ENCODE peak calls at places on chromosomes 4 and X, in five cellular contexts. S, Y, Q, Z and L are unnamed samples.

GRCh38 chr4:183637461-183637860 is 21.5 kb downstream of the RWDD4 start:
- DNase-seq in S (no peak), Z (no peak), Q (peak), Y (no peak), L (no peak)

GRCh38 chr4:88660446-88661294 is 37.0 kb downstream of the NAP1L5 start:
- DNase-seq in Z (no peak), Y (no peak), Q (peak), S (no peak), L (no peak)

GRCh38 chrX:22959204-22959920 is 40.4 kb upstream of the DDX53 start:
- DNase-seq in Z (no peak), Y (no peak), S (no peak), Q (no peak), L (no peak)

GRCh38 chr4:48110452-48110978 is 23.5 kb downstream of the TXK start:
- DNase-seq in Z (no peak), Y (no peak), S (no peak), Q (no peak), L (no peak)

GRCh38 chr4:142281999-142282398 is 564.1 kb downstream of the INPP4B start:
- DNase-seq in S (no peak), Q (peak), Z (no peak), Y (no peak), L (no peak)

GRCh38 chrX:53048169-53049126 is at the start of gene GPR173:
- DNase-seq in Q (peak), Y (peak), Z (no peak), S (peak), L (peak)

GRCh38 chr4:83170952-83171399 is 56.4 kb upstream of the PLAC8 start:
- DNase-seq in Z (no peak), Y (no peak), S (no peak), Q (no peak), L (no peak)

GRCh38 chrX:11543249-11543648 is 122.5 kb downstream of the ARHGAP6 start:
- DNase-seq in Y (no peak), Q (no peak), S (peak), Z (no peak), L (no peak)

GRCh38 chr4:124633285-124633941 is 79.1 kb downstream of the ANKRD50 start:
- DNase-seq in Y (no peak), S (no peak), Z (no peak), Q (no peak), L (no peak)

GRCh38 chrX:119236599-119237525 is 777 bp downstream of the PGRMC1 start:
- DNase-seq in Y (no peak), Q (peak), Z (no peak), S (peak), L (peak)

GRCh38 chr4:150217804-150218203 is 139.6 kb downstream of the DCLK2 start:
- DNase-seq in Z (no peak), S (no peak), Q (no peak), Y (no peak), L (no peak)

GRCh38 chrX:101062171-101062570 is 10.3 kb upstream of the TRMT2B start:
- DNase-seq in Y (peak), Q (no peak), Z (no peak), S (no peak), L (no peak)

GRCh38 chr4:176123710-176124407 is 58.2 kb downstream of the WDR17 start:
- DNase-seq in Z (peak), S (peak), Q (peak), Y (peak), L (peak)

GRCh38 chrX:33149085-33149484 is 62.3 kb downstream of the DMD start:
- DNase-seq in Z (no peak), Q (no peak), S (no peak), Y (no peak), L (no peak)

GRCh38 chr4:43682551-43682950 is 766.1 kb downstream of the KCTD8 start:
- DNase-seq in Z (no peak), Y (no peak), S (no peak), Q (peak), L (no peak)

GRCh38 chrX:130994671-130995070 is 63.5 kb upstream of the ARHGAP36 start:
- DNase-seq in Y (peak), Z (no peak), Q (peak), S (peak), L (peak)

GRCh38 chr4:145098675-145099037 is 545 bp downstream of the ABCE1 start:
- DNase-seq in S (no peak), Y (no peak), Z (peak), Q (peak), L (peak)

GRCh38 chr4:165493359-165493758 is 114.6 kb downstream of the CPE start:
- DNase-seq in S (peak), Y (peak), Z (peak), Q (peak), L (peak)

DNA sequence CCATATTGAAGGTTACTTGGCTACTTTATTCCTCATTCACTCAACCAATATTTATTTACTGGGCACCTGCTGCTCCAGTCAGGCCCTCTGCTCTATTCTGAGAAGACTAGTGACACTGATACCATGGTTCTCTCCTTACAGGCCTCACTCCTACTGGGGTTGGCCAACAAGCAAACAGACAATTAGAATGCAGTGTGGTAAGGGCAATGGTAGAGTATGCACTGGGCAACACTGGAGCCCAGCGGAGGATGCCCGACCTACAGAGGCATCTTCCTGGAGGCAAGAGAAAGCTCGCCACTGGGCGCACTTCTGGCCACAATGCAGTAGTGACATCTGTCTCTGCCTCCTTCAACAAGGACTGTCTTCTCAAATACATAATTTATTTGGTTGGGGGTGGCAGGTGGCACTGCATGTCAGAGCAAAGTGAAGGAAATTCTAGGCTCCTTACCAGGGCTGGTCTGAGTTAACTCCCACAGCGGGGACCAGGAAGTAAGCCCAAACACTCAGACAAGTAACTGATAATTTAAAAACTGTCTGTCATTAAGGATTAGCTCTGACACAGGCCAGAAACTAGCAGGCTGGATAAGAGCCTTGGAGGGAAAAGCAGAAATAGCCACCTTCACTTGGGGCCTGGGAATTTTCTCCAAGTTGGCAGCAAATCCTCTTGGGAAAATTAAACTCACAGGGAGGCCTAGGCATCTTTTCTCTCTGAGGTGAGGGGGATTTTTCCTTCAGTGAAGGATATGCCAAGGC is 150.7 kb upstream of the EOLA2 start:
- DNase-seq in S (no peak), Y (no peak), Z (no peak), Q (no peak), L (no peak)
- TF ChIP-seq EZH2phosphoT487 in S (no peak), Y (no peak), Z (no peak), Q (no peak), L (no peak)

DNA sequence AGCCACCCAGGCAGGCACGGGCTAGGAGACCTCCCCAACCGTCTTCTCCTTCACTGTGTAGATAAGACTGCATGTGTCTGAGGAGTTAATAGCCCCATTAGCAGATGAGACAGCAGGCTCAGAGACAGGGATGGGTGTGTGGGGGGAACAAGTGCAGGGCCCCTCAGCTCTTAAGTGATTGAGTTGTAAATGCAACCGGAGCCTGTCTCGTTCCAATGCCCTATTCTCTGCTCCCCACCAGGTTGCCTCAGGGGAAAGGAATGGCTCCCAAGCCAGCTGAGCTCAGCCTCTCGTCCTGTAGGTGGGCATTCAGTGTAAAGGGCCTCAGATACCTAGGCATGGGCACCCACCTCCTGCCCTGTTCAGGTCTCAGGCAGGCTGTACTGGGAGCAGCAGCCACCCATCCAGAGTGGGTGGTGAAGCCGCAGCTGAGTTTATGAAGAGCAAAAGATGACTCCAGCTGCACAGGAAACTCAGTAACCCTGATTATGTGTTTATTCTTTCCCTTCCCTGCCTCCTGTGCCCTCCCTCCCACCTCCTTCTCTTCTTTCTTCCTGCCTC is 87.3 kb downstream of the PJA1 start:
- DNase-seq in Y (no peak), S (no peak), Z (no peak), Q (no peak), L (no peak)
- TF ChIP-seq CTCF in Y (no peak), S (no peak), Z (no peak), Q (no peak), L (no peak)

DNA sequence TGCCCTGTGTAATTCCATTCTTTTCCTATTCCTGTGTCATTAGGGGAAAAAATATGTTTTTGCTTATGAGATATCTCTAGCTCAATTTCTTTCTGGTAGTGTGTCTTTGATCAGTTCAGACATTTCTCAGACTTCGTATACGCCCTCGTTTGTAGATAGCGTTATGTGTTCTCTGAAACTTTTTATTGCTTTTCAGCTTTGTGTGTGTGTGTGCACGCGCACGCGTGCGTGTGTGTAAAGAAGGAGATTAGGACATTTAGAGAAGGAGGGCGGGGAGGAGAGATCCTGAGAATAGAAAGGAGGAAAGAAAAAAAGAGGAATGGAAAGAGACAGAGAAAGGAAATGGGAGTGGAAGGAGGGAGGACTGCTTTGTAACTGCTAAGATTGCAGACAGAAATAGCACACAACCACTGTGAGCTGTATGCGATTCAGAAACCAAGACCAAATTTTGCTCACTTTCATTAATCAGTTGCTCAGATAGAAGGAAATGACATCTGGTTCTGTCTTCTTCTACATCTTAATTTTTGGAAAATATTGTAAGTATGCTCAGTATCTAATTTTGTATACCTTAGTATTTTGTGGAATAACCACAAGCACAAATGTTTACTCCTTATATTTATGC is at the start of gene RXFP1:
- DNase-seq in S (no peak), Q (no peak), Y (no peak), Z (no peak), L (no peak)
- H2AFZ ChIP-seq in S (no peak), Q (no peak), Y (no peak), Z (no peak), L (peak)

DNA sequence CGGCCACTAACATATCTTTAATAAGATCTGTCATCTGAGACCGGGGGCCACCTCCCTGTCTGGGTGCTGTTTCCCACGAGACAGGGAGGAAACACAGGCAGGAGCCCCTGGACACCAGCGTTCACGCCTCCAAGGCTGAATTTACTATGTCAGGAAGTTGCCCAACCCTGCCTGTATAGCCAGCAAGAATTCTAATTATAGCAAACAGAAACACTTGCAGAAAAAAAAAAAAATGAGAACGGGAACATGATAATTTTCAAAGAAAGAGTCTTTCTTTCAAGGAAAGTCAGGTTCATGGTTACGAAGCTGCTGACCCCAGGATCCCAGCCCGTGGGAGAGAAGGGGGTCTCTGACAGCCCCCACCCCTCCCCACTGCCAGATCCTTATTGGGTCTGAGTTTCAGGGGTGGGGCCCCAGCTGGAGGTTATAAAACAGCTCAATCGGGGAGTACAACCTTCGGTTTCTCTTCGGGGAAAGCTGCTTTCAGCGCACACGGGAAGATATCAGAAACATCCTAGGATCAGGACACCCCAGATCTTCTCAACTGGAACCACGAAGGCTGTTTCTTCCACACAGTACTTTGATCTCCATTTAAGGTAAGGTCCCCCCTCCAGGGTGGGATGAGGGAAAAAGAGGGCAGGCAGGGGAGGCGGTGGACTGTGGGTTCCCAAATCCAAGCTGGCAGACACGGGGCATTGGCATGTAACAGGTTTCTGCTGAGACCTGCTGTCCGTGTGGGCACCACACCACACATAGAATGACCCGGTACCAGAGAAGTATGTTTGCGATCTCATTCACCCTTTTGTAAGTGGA is at the start of gene IL3RA:
- DNase-seq in Q (no peak), S (no peak), Y (no peak), Z (no peak), L (peak)
- TF ChIP-seq EZH2phosphoT487 in Q (no peak), S (no peak), Y (no peak), Z (no peak), L (no peak)

DNA sequence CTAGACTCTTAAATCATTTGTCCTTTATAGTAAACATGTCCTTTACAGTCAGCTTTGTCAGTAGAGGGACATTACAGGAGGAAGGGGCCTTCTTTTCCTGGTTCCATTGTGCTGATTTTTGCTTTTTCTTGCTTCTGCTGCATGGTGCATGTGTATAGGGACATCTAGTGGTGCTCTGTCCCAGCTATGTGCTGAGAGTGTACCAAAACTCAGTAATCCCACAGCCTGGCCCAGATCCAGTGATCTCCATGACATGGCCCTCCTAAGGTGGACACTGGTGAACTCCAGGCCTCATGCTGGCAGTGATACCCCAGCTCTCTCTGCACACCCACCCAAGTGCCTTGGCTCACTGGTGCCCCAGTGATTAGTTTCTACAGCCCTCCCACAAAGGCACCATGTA is 45.2 kb downstream of the MAGEB17 start:
- DNase-seq in S (peak), Q (peak), Z (peak), Y (peak), L (peak)
- TF ChIP-seq CTCF in S (peak), Q (peak), Z (peak), Y (peak), L (peak)

DNA sequence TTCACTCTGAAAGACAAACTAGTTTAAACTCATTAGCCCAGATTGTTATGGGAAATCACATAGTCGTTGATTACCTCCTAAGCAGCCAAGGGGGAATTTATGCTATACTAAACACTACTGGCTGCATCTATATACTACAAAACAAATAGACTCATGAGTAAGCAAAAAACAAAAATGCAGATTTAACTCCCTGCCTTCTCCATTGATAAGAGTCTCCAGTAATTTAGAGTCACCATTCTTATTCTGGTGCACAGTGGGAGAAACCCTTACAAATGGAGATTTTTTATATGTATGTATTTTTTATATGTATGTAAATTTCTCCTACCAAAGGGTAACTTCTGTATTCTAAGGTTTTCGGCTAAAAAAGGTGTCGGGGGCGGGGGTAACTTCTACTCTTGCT is 126.6 kb downstream of the PLS3 start:
- DNase-seq in Q (no peak), S (no peak), Z (no peak), Y (no peak), L (no peak)
- H2AFZ ChIP-seq in Q (no peak), S (no peak), Z (no peak), Y (no peak), L (peak)